ENCODE peak calls at places on chromosomes 4 and X, in nine cellular contexts. H is prostate gland; R is stimulated activated CD4-positive, alpha-beta T cell treated with anti-CD3 and anti-CD28 coated beads, Interleukin-15, amount 100 ng/mL, for 24 hours; F is transverse colon; O is neuronal stem cell; A is AG09309; C is NCI-H2029 treated with DMSO at 0.1 percent for 48 hours; I is GM13977; Z is HS-5. E is an unnamed sample.

GRCh38 chr4:185534850-185535761 is at the start of gene PDLIM3:
- DNase-seq in I (peak), H (peak), C (peak), O (peak), Z (no peak), A (no peak), R (peak), F (peak), E (no peak)

GRCh38 chr4:100100985-100101384 is 89.3 kb downstream of the DDIT4L start:
- DNase-seq in A (no peak), F (no peak), Z (no peak), C (no peak), O (peak), H (no peak), I (no peak), R (no peak), E (no peak)

GRCh38 chrX:66676990-66677389 is 38.1 kb upstream of the EDA2R start:
- DNase-seq in R (no peak), O (no peak), I (no peak), H (no peak), C (no peak), Z (peak), F (no peak), A (peak), E (no peak)

GRCh38 chr4:117626664-117627063 is 407.6 kb upstream of the NDST3 start:
- DNase-seq in A (no peak), R (no peak), C (no peak), Z (no peak), F (no peak), H (no peak), I (no peak), O (no peak), E (no peak)

GRCh38 chr4:57424231-57424897 is 314.2 kb upstream of the IGFBP7 start:
- DNase-seq in Z (peak), F (no peak), O (no peak), C (no peak), A (peak), H (no peak), R (no peak), I (no peak), E (peak)

GRCh38 chr4:101345271-101345595 is 2.1 kb downstream of the PPP3CA start:
- DNase-seq in R (no peak), H (peak), A (no peak), I (peak), Z (no peak), F (no peak), O (no peak), C (peak), E (no peak)

GRCh38 chr4:144906181-144906895 is 191.7 kb downstream of the ANAPC10 start:
- DNase-seq in O (no peak), F (no peak), A (no peak), Z (no peak), H (no peak), R (no peak), C (no peak), I (no peak), E (no peak)

GRCh38 chr4:45063166-45063565 is 336.8 kb upstream of the GNPDA2 start:
- DNase-seq in Z (no peak), F (no peak), I (no peak), H (no peak), R (no peak), A (no peak), O (no peak), C (no peak), E (no peak)

GRCh38 chr4:134160211-134160610 is 41.4 kb downstream of the PABPC4L start:
- DNase-seq in R (no peak), F (no peak), H (no peak), A (no peak), I (no peak), O (no peak), C (no peak), Z (no peak), E (no peak)

GRCh38 chr4:154491731-154492249 is at the start of gene DCHS2:
- DNase-seq in H (no peak), C (no peak), O (peak), Z (no peak), F (peak), I (peak), R (peak), A (no peak), E (no peak)

GRCh38 chr4:22653752-22654151 is 39.0 kb upstream of the GBA3 start:
- DNase-seq in A (no peak), Z (no peak), I (no peak), H (no peak), O (no peak), C (no peak), F (no peak), R (no peak), E (no peak)

GRCh38 chrX:112510629-112511028 is 169.1 kb downstream of the LHFPL1 start:
- DNase-seq in I (no peak), Z (no peak), A (no peak), R (no peak), H (no peak), F (no peak), C (no peak), O (no peak), E (no peak)

E was measured in HS-27A.